ENCODE peak calls at places on chromosomes 2 and 18, in five cellular contexts. One of them, this sample, is unnamed.

GRCh38 chr2:15582153-15582552 is 9.5 kb upstream of the DDX1 start:
- DNase-seq in dermis blood vessel endothelial cell: no peak
- DNase-seq in activated CD4-positive, alpha-beta T cell treated with anti-CD3 and anti-CD28 coated beads for 48 hours: no peak
- DNase-seq in H54: no peak
- DNase-seq in activated T-cell treated with anti-CD3 and anti-CD28 coated beads, Interleukin-2, amount 50 U/mL, for 24 hours: no peak
- DNase-seq in this sample: no peak

GRCh38 chr2:186544255-186544675 is 45.6 kb upstream of the ITGAV start:
- DNase-seq in dermis blood vessel endothelial cell: peak; percentile 93
- DNase-seq in activated CD4-positive, alpha-beta T cell treated with anti-CD3 and anti-CD28 coated beads for 48 hours: no peak
- DNase-seq in H54: peak; percentile 20
- DNase-seq in activated T-cell treated with anti-CD3 and anti-CD28 coated beads, Interleukin-2, amount 50 U/mL, for 24 hours: no peak
- DNase-seq in this sample: peak; percentile 75

GRCh38 chr2:171479154-171479814 is 43.0 kb upstream of the CYBRD1 start:
- DNase-seq in dermis blood vessel endothelial cell: peak; percentile 41
- DNase-seq in activated CD4-positive, alpha-beta T cell treated with anti-CD3 and anti-CD28 coated beads for 48 hours: no peak
- DNase-seq in H54: no peak
- DNase-seq in activated T-cell treated with anti-CD3 and anti-CD28 coated beads, Interleukin-2, amount 50 U/mL, for 24 hours: no peak
- DNase-seq in this sample: no peak

GRCh38 chr2:13545320-13545719 is 828.6 kb downstream of the TRIB2 start:
- DNase-seq in dermis blood vessel endothelial cell: no peak
- DNase-seq in activated CD4-positive, alpha-beta T cell treated with anti-CD3 and anti-CD28 coated beads for 48 hours: no peak
- DNase-seq in H54: no peak
- DNase-seq in activated T-cell treated with anti-CD3 and anti-CD28 coated beads, Interleukin-2, amount 50 U/mL, for 24 hours: no peak
- DNase-seq in this sample: no peak

GRCh38 chr2:1591978-1592907 is 152.1 kb downstream of the PXDN start:
- DNase-seq in dermis blood vessel endothelial cell: peak; percentile 91
- DNase-seq in activated CD4-positive, alpha-beta T cell treated with anti-CD3 and anti-CD28 coated beads for 48 hours: no peak
- DNase-seq in H54: no peak
- DNase-seq in activated T-cell treated with anti-CD3 and anti-CD28 coated beads, Interleukin-2, amount 50 U/mL, for 24 hours: no peak
- DNase-seq in this sample: no peak

GRCh38 chr2:187986392-187987105 is 305.1 kb upstream of the GULP1 start:
- DNase-seq in dermis blood vessel endothelial cell: peak; percentile 8
- DNase-seq in activated CD4-positive, alpha-beta T cell treated with anti-CD3 and anti-CD28 coated beads for 48 hours: no peak
- DNase-seq in H54: no peak
- DNase-seq in activated T-cell treated with anti-CD3 and anti-CD28 coated beads, Interleukin-2, amount 50 U/mL, for 24 hours: no peak
- DNase-seq in this sample: no peak

GRCh38 chr2:183215917-183216316 is 91.7 kb downstream of the NUP35 start:
- DNase-seq in dermis blood vessel endothelial cell: peak; percentile 23
- DNase-seq in activated CD4-positive, alpha-beta T cell treated with anti-CD3 and anti-CD28 coated beads for 48 hours: no peak
- DNase-seq in H54: no peak
- DNase-seq in activated T-cell treated with anti-CD3 and anti-CD28 coated beads, Interleukin-2, amount 50 U/mL, for 24 hours: no peak
- DNase-seq in this sample: no peak

GRCh38 chr2:112204411-112204810 is 50.4 kb downstream of the ZC3H8 start:
- DNase-seq in dermis blood vessel endothelial cell: peak; percentile 31
- DNase-seq in activated CD4-positive, alpha-beta T cell treated with anti-CD3 and anti-CD28 coated beads for 48 hours: no peak
- DNase-seq in H54: no peak
- DNase-seq in activated T-cell treated with anti-CD3 and anti-CD28 coated beads, Interleukin-2, amount 50 U/mL, for 24 hours: no peak
- DNase-seq in this sample: no peak

GRCh38 chr18:8177330-8178016 is 431.8 kb upstream of the RAB12 start:
- DNase-seq in dermis blood vessel endothelial cell: peak; percentile 34
- DNase-seq in activated CD4-positive, alpha-beta T cell treated with anti-CD3 and anti-CD28 coated beads for 48 hours: no peak
- DNase-seq in H54: no peak
- DNase-seq in activated T-cell treated with anti-CD3 and anti-CD28 coated beads, Interleukin-2, amount 50 U/mL, for 24 hours: no peak
- DNase-seq in this sample: peak; percentile 20

GRCh38 chr2:136994793-136995192 is 229.4 kb downstream of the THSD7B start:
- DNase-seq in dermis blood vessel endothelial cell: no peak
- DNase-seq in activated CD4-positive, alpha-beta T cell treated with anti-CD3 and anti-CD28 coated beads for 48 hours: no peak
- DNase-seq in H54: no peak
- DNase-seq in activated T-cell treated with anti-CD3 and anti-CD28 coated beads, Interleukin-2, amount 50 U/mL, for 24 hours: no peak
- DNase-seq in this sample: no peak

GRCh38 chr2:238498691-238499295 is 72.1 kb downstream of the ASB1 start:
- DNase-seq in dermis blood vessel endothelial cell: no peak
- DNase-seq in activated CD4-positive, alpha-beta T cell treated with anti-CD3 and anti-CD28 coated beads for 48 hours: no peak
- DNase-seq in H54: no peak
- DNase-seq in activated T-cell treated with anti-CD3 and anti-CD28 coated beads, Interleukin-2, amount 50 U/mL, for 24 hours: no peak
- DNase-seq in this sample: no peak

GRCh38 chr2:109346601-109347228 is 217.7 kb downstream of the SH3RF3 start:
- DNase-seq in dermis blood vessel endothelial cell: no peak
- DNase-seq in activated CD4-positive, alpha-beta T cell treated with anti-CD3 and anti-CD28 coated beads for 48 hours: no peak
- DNase-seq in H54: no peak
- DNase-seq in activated T-cell treated with anti-CD3 and anti-CD28 coated beads, Interleukin-2, amount 50 U/mL, for 24 hours: no peak
- DNase-seq in this sample: no peak

GRCh38 chr2:26457241-26457666 is 20.7 kb downstream of the OTOF start:
- DNase-seq in dermis blood vessel endothelial cell: no peak
- DNase-seq in activated CD4-positive, alpha-beta T cell treated with anti-CD3 and anti-CD28 coated beads for 48 hours: no peak
- DNase-seq in H54: no peak
- DNase-seq in activated T-cell treated with anti-CD3 and anti-CD28 coated beads, Interleukin-2, amount 50 U/mL, for 24 hours: no peak
- DNase-seq in this sample: no peak

GRCh38 chr2:108965540-108966299 is 23.3 kb downstream of the EDAR start:
- DNase-seq in dermis blood vessel endothelial cell: no peak
- DNase-seq in activated CD4-positive, alpha-beta T cell treated with anti-CD3 and anti-CD28 coated beads for 48 hours: peak; percentile 51
- DNase-seq in H54: no peak
- DNase-seq in activated T-cell treated with anti-CD3 and anti-CD28 coated beads, Interleukin-2, amount 50 U/mL, for 24 hours: no peak
- DNase-seq in this sample: no peak

GRCh38 chr2:104758199-104758620 is 95.7 kb upstream of the POU3F3 start:
- DNase-seq in dermis blood vessel endothelial cell: no peak
- DNase-seq in activated CD4-positive, alpha-beta T cell treated with anti-CD3 and anti-CD28 coated beads for 48 hours: no peak
- DNase-seq in H54: no peak
- DNase-seq in activated T-cell treated with anti-CD3 and anti-CD28 coated beads, Interleukin-2, amount 50 U/mL, for 24 hours: no peak
- DNase-seq in this sample: no peak

GRCh38 chr2:230318190-230319121 is 8.5 kb upstream of the SP140L start:
- DNase-seq in dermis blood vessel endothelial cell: no peak
- DNase-seq in activated CD4-positive, alpha-beta T cell treated with anti-CD3 and anti-CD28 coated beads for 48 hours: no peak
- DNase-seq in H54: no peak
- DNase-seq in activated T-cell treated with anti-CD3 and anti-CD28 coated beads, Interleukin-2, amount 50 U/mL, for 24 hours: no peak
- DNase-seq in this sample: no peak

GRCh38 chr18:59864446-59864764 is 35.4 kb upstream of the PMAIP1 start:
- DNase-seq in dermis blood vessel endothelial cell: no peak
- DNase-seq in activated CD4-positive, alpha-beta T cell treated with anti-CD3 and anti-CD28 coated beads for 48 hours: no peak
- DNase-seq in H54: no peak
- DNase-seq in activated T-cell treated with anti-CD3 and anti-CD28 coated beads, Interleukin-2, amount 50 U/mL, for 24 hours: no peak
- DNase-seq in this sample: no peak

GRCh38 chr2:23545391-23545790 is 160.4 kb downstream of the KLHL29 start:
- DNase-seq in dermis blood vessel endothelial cell: peak; percentile 63
- DNase-seq in activated CD4-positive, alpha-beta T cell treated with anti-CD3 and anti-CD28 coated beads for 48 hours: peak; percentile 17
- DNase-seq in H54: peak; percentile 90
- DNase-seq in activated T-cell treated with anti-CD3 and anti-CD28 coated beads, Interleukin-2, amount 50 U/mL, for 24 hours: no peak
- DNase-seq in this sample: no peak

GRCh38 chr2:240604939-240605716 is 18.6 kb downstream of the CAPN10 start:
- DNase-seq in dermis blood vessel endothelial cell: no peak
- DNase-seq in activated CD4-positive, alpha-beta T cell treated with anti-CD3 and anti-CD28 coated beads for 48 hours: no peak
- DNase-seq in H54: no peak
- DNase-seq in activated T-cell treated with anti-CD3 and anti-CD28 coated beads, Interleukin-2, amount 50 U/mL, for 24 hours: peak; percentile 25
- DNase-seq in this sample: no peak